ENCODE peak calls at places on chromosomes 1 and 21, in eight cellular contexts. F is CD4-positive, CD25-positive, alpha-beta regulatory T cell; G is CD8-positive, alpha-beta T cell; T is tibial nerve; W is adrenal gland; E is fibroblast of lung; Q is heart left ventricle; U is breast epithelium. M is an unnamed sample.
A peak's percentile ranks its signal among the peaks of the same experiment; 100 is the strongest.

GRCh38 chr1:11929849-11930248 is 3.6 kb upstream of the KIAA2013 start:
- DNase-seq in Q (peak; percentile 75), W (peak; percentile 83), G (no peak), U (no peak), E (no peak), F (no peak), T (peak; percentile 87), M (no peak)

GRCh38 chr1:115134850-115135484 is 45.7 kb upstream of the TSPAN2 start:
- DNase-seq in G (no peak), U (peak; percentile 53), F (no peak), Q (no peak), E (peak; percentile 88), T (no peak), W (no peak), M (no peak)

GRCh38 chr1:233261615-233262168 is 33.8 kb downstream of the PCNX2 start:
- DNase-seq in G (no peak), U (no peak), E (no peak), Q (no peak), F (no peak), W (no peak), T (no peak), M (no peak)

GRCh38 chr1:241640867-241641542 is 836 bp upstream of the CHML start:
- DNase-seq in U (no peak), F (no peak), G (no peak), T (no peak), E (no peak), W (no peak), Q (no peak), M (no peak)

GRCh38 chr1:48572632-48573258 is 100.7 kb upstream of the SPATA6 start:
- DNase-seq in E (peak; percentile 58), G (no peak), Q (peak; percentile 35), F (peak; percentile 11), U (peak; percentile 72), T (peak; percentile 36), W (peak; percentile 76), M (no peak)

GRCh38 chr1:6574818-6575217 is 5.0 kb upstream of the ZBTB48 start:
- DNase-seq in F (no peak), T (no peak), G (no peak), E (no peak), Q (no peak), U (no peak), W (no peak), M (no peak)

GRCh38 chr1:187715483-187715882 is 886.7 kb downstream of the PLA2G4A start:
- DNase-seq in Q (no peak), F (no peak), U (no peak), G (no peak), T (no peak), E (no peak), W (no peak), M (no peak)

GRCh38 chr1:10633416-10633815 is 158.7 kb downstream of the PEX14 start:
- DNase-seq in G (no peak), W (no peak), U (no peak), E (no peak), Q (peak; percentile 16), T (no peak), F (no peak), M (no peak)

GRCh38 chr21:45365608-45366241 is 39.2 kb upstream of the COL18A1 start:
- DNase-seq in Q (no peak), U (no peak), G (no peak), T (no peak), E (peak; percentile 87), F (no peak), W (no peak), M (no peak)

GRCh38 chr21:45362748-45363145 is 42.2 kb upstream of the COL18A1 start:
- DNase-seq in W (no peak), F (no peak), G (no peak), E (no peak), U (no peak), T (no peak), Q (no peak), M (no peak)

GRCh38 chr21:45364464-45365185 is 40.3 kb upstream of the COL18A1 start:
- DNase-seq in W (no peak), E (peak; percentile 93), G (no peak), U (peak; percentile 47), T (peak; percentile 47), Q (peak; percentile 76), F (no peak), M (no peak)

GRCh38 chr21:45365186-45365607 is 39.8 kb upstream of the COL18A1 start:
- DNase-seq in F (no peak), W (no peak), E (no peak), U (no peak), T (no peak), G (no peak), Q (no peak), M (no peak)

DNA sequence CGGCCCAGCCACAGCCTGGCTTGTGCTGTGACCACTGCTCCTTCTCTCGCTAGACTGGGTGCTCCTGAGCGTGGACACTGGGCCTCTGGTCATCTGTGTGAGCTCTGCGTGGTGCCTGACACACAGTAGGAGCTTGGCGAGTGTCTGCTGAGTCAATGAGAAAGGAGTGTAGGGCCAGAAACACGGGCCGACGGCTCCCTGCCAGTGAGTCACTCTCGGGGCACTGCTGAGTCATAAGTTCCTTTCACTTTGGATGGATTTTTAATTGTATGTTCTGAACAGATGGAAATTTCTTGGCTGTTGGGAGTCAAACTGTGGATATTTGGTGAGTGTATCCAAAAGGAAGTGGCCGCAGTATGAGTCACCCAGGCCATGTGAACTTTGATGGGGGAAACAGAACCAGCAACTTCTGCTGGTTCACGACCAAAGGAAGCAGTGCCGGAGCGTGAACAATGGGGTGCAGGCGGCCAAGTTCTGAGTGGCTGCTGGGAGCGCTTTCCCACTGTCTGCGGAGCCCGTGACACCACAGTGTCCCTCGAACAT is 41.0 kb upstream of the COL18A1 start:
- DNase-seq in E (peak; percentile 100), G (no peak), F (peak; percentile 19), Q (peak; percentile 91), T (peak; percentile 86), U (peak; percentile 86), W (peak; percentile 88), M (no peak)
- H3K4me1 ChIP-seq in E (peaks cover 35% of the 10 kb centered on the region), G (no peaks in the 10 kb centered on the region), F (no peaks in the 10 kb centered on the region), Q (peaks cover 49% of the 10 kb centered on the region), T (peaks cover 13% of the 10 kb centered on the region), U (peaks cover 6% of the 10 kb centered on the region), W (peaks cover 28% of the 10 kb centered on the region), M (peaks cover 7% of the 10 kb centered on the region)

DNA sequence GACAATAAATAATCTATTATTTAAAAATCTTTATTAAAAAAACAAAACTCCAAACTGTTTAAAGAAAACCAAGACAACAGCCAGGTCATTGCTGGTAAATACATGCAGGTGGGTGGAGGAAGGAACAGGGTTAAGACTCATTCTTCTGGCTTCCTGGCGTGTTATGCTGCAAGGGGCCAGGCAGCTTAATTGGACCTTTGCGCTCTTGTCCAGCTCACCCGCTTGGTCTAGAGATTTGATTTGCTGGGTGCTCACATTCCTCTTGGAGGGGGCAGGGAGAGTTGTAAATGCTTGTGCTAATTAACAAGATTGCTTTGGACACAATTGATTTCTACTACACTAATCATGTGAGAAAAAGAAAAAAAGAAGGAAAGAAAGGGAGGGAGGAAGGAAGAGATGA is 10.5 kb downstream of the CEP104 start:
- DNase-seq in F (no peak), G (no peak), W (no peak), U (no peak), E (no peak), Q (no peak), T (no peak), M (no peak)
- H3K27ac ChIP-seq in F (no peak overlapping the region), G (no peak overlapping the region), W (no peak overlapping the region), U (no peak overlapping the region), E (no peak overlapping the region), Q (no peak overlapping the region), T (no peak overlapping the region), M (no peak overlapping the region)

GRCh38 chr1:61094677-61095076 is 12.3 kb downstream of the NFIA start:
- DNase-seq in E (no peak), W (no peak), Q (no peak), F (no peak), U (no peak), G (no peak), T (no peak), M (no peak)

GRCh38 chr1:61091455-61091854 is 9.1 kb downstream of the NFIA start:
- DNase-seq in Q (no peak), U (no peak), E (no peak), W (no peak), F (no peak), T (no peak), G (no peak), M (no peak)

GRCh38 chr1:61095127-61095812 is 12.9 kb downstream of the NFIA start:
- DNase-seq in G (no peak), T (no peak), U (no peak), Q (no peak), F (no peak), E (no peak), W (no peak), M (no peak)

GRCh38 chr1:61092643-61093042 is 10.3 kb downstream of the NFIA start:
- DNase-seq in U (no peak), E (no peak), F (no peak), T (no peak), W (no peak), G (no peak), Q (no peak), M (no peak)

DNA sequence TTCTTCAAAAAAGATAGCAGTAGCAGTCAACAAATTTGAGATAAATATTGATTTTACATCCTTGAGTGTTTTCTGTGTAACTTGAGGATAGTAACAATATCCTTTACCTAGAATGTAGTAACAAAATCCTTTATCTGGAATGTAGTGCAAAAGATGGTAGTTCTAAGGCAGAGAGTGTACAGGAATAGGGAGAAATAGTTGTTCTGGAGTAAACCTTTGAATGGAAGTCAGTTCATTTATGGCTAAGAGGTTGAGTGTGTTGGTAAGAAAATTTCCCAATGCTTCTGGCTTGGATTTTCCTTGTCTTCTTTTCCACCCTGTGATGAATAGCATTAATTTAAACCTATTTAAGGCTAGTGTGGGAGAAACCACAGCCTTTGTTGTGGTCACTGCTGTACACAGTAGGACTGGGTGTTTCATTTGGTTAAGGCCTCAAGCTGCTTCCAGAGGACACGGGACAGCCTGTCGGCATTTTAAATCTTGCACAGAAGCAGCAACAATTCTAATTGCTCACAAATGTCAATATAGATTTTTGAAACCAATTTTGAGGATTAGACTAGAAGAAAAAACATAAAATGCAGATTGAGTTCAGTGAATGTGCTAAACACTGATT is 11.3 kb downstream of the NFIA start:
- DNase-seq in G (no peak), U (no peak), E (peak; percentile 78), Q (no peak), W (no peak), F (no peak), T (no peak), M (no peak)
- H3K4me1 ChIP-seq in G (no peaks in the 10 kb centered on the region), U (no peaks in the 10 kb centered on the region), E (peaks cover 4% of the 10 kb centered on the region), Q (peaks cover 89% of the 10 kb centered on the region), W (peaks cover 25% of the 10 kb centered on the region), F (no peaks in the 10 kb centered on the region), T (peaks cover 22% of the 10 kb centered on the region), M (no peaks in the 10 kb centered on the region)

GRCh38 chr1:39852876-39853275 is 30.4 kb downstream of the TRIT1 start:
- DNase-seq in Q (no peak), U (no peak), T (no peak), F (no peak), G (no peak), W (no peak), E (no peak), M (no peak)

GRCh38 chr1:39849203-39849602 is 34.1 kb downstream of the TRIT1 start:
- DNase-seq in G (no peak), Q (no peak), W (no peak), U (no peak), T (no peak), E (no peak), F (no peak), M (no peak)

GRCh38 chr1:39847940-39848339 is 35.4 kb downstream of the TRIT1 start:
- DNase-seq in Q (no peak), E (no peak), U (no peak), G (no peak), W (no peak), F (no peak), T (no peak), M (no peak)

GRCh38 chr1:39852214-39852791 is 31.0 kb downstream of the TRIT1 start:
- DNase-seq in G (no peak), F (no peak), E (no peak), U (no peak), W (no peak), T (no peak), Q (no peak), M (no peak)

DNA sequence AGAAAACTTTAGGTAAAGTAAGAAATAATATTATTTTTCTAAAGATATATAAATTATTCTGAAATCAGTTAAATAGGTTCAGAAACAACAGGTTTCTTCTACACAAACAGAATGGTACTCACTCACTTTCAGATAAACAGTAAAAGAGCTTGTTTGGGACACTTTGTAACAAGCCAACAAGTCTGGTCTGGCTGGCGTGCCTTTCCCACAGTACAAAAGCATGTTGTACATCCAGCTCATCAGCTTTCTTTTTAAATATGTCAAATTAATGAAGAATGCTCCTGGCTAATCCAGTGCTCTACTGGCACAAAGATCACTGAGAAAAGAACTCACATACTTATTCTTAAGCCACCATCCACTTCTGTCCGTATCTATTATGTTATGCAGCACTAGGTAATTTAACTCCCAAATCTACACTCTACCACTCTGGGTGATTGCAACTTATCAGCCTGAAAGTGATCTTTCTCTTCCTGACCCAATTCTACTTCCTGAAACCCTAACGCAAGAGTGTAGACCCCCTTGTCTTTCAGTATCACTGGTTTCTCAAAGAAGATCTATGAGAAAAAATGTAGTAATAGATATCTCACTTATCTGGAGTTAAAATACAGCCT is 32.6 kb downstream of the TRIT1 start:
- DNase-seq in T (no peak), Q (no peak), W (no peak), G (no peak), F (no peak), E (no peak), U (peak; percentile 73), M (no peak)
- H3K27ac ChIP-seq in T (no peak overlapping the region), Q (no peak overlapping the region), W (no peak overlapping the region), G (peak overlapping the region; percentile 16), F (peak overlapping the region; percentile 3), E (no peak overlapping the region), U (no peak overlapping the region), M (no peak overlapping the region)

M was measured in CD4-positive, alpha-beta memory T cell.